ENCODE peak calls at places on chromosomes 4 and X, in five cellular contexts. V, H, D, T and W are unnamed samples.
A peak's percentile ranks its signal among the peaks of the same experiment; 100 is the strongest.

GRCh38 chrX:109537324-109537665 is 651 bp downstream of the NXT2 start:
- DNase-seq in D (peak; percentile 1), T (peak; percentile 4), V (peak; percentile 59), H (no peak), W (peak; percentile 5)

GRCh38 chr4:132114885-132115284 is 1034.2 kb upstream of the PCDH10 start:
- DNase-seq in T (no peak), D (no peak), H (no peak), V (no peak), W (no peak)

GRCh38 chrX:147476008-147476407 is 435.7 kb upstream of the FMR1 start:
- DNase-seq in D (no peak), T (no peak), V (peak; percentile 21), H (no peak), W (no peak)

GRCh38 chrX:154321624-154322023 is 26.0 kb downstream of the TKTL1 start:
- DNase-seq in D (no peak), H (no peak), T (no peak), V (no peak), W (no peak)

GRCh38 chr4:108834167-108834566 is 71.3 kb upstream of the ETNPPL start:
- DNase-seq in V (no peak), D (no peak), H (no peak), T (no peak), W (peak; percentile 54)

GRCh38 chrX:71067727-71068051 is 445 bp downstream of the SNX12 start:
- DNase-seq in V (no peak), D (no peak), T (no peak), H (no peak), W (no peak)

GRCh38 chrX:139890991-139891700 is 41.7 kb downstream of the ATP11C start:
- DNase-seq in T (no peak), V (no peak), H (no peak), D (no peak), W (no peak)

GRCh38 chrX:134622813-134623185 is 35.5 kb downstream of the PLAC1 start:
- DNase-seq in T (no peak), V (no peak), H (no peak), D (no peak), W (no peak)

GRCh38 chrX:66677430-66677829 is 38.6 kb upstream of the EDA2R start:
- DNase-seq in V (no peak), H (no peak), D (no peak), T (no peak), W (no peak)

GRCh38 chr4:88763075-88763474 is 65.4 kb upstream of the NAP1L5 start:
- DNase-seq in D (no peak), H (no peak), T (no peak), V (no peak), W (no peak)

GRCh38 chr4:100988876-100989275 is 358.4 kb downstream of the PPP3CA start:
- DNase-seq in H (no peak), V (no peak), D (no peak), T (no peak), W (no peak)

GRCh38 chrX:130111220-130111934 is 1.1 kb upstream of the ELF4 start:
- DNase-seq in H (peak; percentile 77), T (no peak), D (no peak), V (no peak), W (no peak)

DNA sequence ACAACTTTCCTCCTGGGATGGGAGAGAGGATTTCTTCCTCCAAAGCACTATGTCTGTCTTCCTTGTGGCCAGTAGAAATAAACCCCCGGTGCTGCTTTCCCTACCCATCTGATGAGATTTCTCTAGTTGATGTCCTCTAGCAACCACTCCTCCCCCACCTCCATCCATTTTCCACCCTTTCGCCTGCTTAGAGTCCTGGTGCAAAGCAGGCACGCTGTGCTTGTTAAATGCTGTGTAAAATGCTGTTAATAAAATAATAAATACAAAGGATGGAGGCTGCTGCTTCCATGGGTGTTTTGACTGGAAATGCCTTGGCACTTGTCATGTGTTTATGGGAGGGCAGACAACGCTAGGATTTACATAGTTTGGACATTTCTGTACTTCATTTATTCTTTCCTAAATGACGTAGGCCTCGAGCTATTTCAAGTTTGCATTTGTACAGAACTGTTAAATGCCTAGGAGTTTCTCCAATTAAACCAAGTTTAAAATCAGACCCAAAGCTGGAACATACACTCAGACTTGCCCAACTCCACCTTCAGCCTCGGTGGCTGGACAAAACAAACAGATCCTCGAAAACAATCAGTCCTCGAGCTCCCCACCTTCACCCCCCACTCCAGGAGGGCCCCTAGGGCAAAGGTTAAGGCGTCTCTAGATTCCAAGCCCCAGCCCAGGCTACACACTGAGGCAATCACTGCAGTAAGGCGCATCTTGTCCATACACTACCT is 10.0 kb downstream of the BCOR start:
- DNase-seq in D (no peak), V (no peak), H (no peak), T (no peak), W (no peak)
- H3K4me3 ChIP-seq in D (no peak overlapping the region), V (no peak overlapping the region), H (no peak overlapping the region), T (no peak overlapping the region), W (no peak overlapping the region)

DNA sequence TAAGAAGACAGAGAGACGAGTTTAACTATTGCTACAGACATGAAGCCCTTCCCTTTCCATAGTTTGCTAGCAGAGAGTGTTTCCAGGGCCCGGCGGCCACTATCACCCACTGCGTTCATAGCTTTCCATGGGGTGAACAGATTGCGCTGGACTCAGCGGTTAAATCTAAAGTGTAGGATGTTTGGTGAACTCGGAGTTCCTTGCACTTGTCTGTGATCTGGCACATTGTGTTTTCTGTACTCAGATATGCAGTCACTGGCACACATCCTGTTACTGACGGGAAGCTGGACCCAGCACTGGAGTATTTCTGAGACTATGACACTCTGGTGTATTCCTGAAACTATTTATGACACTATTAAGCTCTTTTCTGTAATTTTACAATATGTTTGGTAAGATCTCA is 13.9 kb downstream of the CD99 start:
- DNase-seq in V (no peak), T (no peak), D (no peak), H (no peak), W (no peak)
- H3K4me3 ChIP-seq in V (no peak overlapping the region), T (no peak overlapping the region), D (no peak overlapping the region), H (no peak overlapping the region), W (no peak overlapping the region)

DNA sequence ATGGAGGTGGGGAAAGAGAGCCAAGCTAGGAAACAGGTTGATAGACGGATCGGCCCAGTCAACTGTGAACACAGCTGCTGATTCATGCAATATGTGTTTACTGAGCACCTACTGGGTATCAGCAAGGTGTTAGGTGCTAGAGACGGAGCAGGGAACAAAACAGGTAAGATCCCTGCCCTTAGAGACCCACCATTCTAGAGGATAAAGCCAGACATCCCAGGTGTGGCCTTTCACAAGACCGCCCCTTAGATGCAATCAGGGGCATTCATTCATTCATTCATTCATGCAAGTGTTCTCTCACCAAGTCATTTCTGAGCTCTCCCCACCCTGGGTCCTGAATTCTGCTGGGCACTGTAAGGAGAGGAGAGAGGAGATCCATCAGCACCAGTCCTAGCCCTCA is 20.2 kb upstream of the MTM1 start:
- DNase-seq in V (no peak), D (no peak), T (no peak), H (no peak), W (no peak)
- H3K4me3 ChIP-seq in V (no peak overlapping the region), D (no peak overlapping the region), T (no peak overlapping the region), H (no peak overlapping the region), W (no peak overlapping the region)

DNA sequence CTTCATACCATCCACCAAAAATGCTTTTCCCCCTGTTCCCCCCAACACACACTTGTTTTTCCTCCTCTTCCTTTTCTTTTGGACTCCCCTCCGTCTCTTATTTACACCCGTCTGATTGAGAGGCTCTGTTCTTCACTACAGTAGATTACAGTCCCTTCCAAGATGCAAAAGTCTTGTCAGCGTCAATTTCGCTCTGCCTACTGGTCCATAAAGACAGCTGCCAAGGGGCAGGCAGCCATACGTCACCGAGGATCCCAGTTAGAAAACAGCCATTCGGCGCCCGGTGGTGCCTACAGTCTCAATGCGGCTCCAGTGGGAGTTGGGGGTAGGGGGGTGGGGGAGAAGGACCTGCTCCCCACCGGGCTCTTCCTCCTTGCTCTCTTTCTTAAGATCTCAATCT is at the start of gene GPM6B:
- DNase-seq in T (no peak), H (no peak), V (no peak), D (no peak), W (no peak)
- H3K4me3 ChIP-seq in T (no peak within 1 kb of the TSS), H (no peak within 1 kb of the TSS), V (no peak within 1 kb of the TSS), D (no peak within 1 kb of the TSS), W (no peak within 1 kb of the TSS)